ENCODE peak calls at places on chromosome 1, in six cellular contexts. J is HCT116, I is sigmoid colon, K is breast epithelium, L is endothelial cell of umbilical vein, F is GM23338. B is an unnamed sample.

GRCh38 chr1:56424744-56425493 is 154.4 kb downstream of the PLPP3 start:
- DNase-seq in J (peak; percentile 36), I (peak; percentile 73), K (no peak), L (peak; percentile 75), F (no peak), B (peak; percentile 68)

GRCh38 chr1:209425959-209426358 is 157.6 kb upstream of the CAMK1G start:
- DNase-seq in J (no peak), I (no peak), K (no peak), L (no peak), F (no peak), B (no peak)

GRCh38 chr1:222736972-222737371 is at the start of gene FAM177B:
- DNase-seq in J (no peak), I (no peak), K (no peak), L (no peak), F (no peak), B (no peak)

GRCh38 chr1:41483960-41484844 is at the start of gene EDN2:
- DNase-seq in J (no peak), I (peak; percentile 84), K (peak; percentile 88), L (no peak), F (peak; percentile 62), B (peak; percentile 95)

GRCh38 chr1:116228501-116228900 is 117.3 kb downstream of the MAB21L3 start:
- DNase-seq in J (no peak), I (no peak), K (no peak), L (no peak), F (no peak), B (no peak)

GRCh38 chr1:28144203-28145135 is 32.0 kb downstream of the PTAFR start:
- DNase-seq in J (no peak), I (no peak), K (no peak), L (no peak), F (no peak), B (no peak)

GRCh38 chr1:234961468-234962339 is 166.9 kb downstream of the TOMM20 start:
- DNase-seq in J (no peak), I (peak; percentile 56), K (no peak), L (peak; percentile 68), F (no peak), B (no peak)

GRCh38 chr1:45863117-45863670 is 59.8 kb downstream of the MAST2 start:
- DNase-seq in J (no peak), I (no peak), K (no peak), L (no peak), F (no peak), B (no peak)

GRCh38 chr1:23800396-23801337 is at the start of gene GALE:
- DNase-seq in J (peak; percentile 86), I (peak; percentile 98), K (peak; percentile 97), L (peak; percentile 95), F (peak; percentile 76), B (peak; percentile 98)

GRCh38 chr1:112866151-112866550 is 89.8 kb downstream of the SLC16A1 start:
- DNase-seq in J (no peak), I (no peak), K (no peak), L (peak; percentile 94), F (no peak), B (no peak)

GRCh38 chr1:17852383-17852782 is 97.2 kb downstream of the ACTL8 start:
- DNase-seq in J (no peak), I (no peak), K (no peak), L (no peak), F (no peak), B (no peak)

GRCh38 chr1:172849653-172850052 is 190.8 kb downstream of the FASLG start:
- DNase-seq in J (no peak), I (no peak), K (no peak), L (no peak), F (no peak), B (no peak)

GRCh38 chr1:28064064-28064463 is 24.3 kb downstream of the EYA3 start:
- DNase-seq in J (no peak), I (no peak), K (no peak), L (peak; percentile 72), F (no peak), B (no peak)

GRCh38 chr1:94109478-94109877 is 11.5 kb downstream of the ABCA4 start:
- DNase-seq in J (no peak), I (no peak), K (no peak), L (no peak), F (no peak), B (no peak)

GRCh38 chr1:94110021-94110761 is 10.8 kb downstream of the ABCA4 start:
- DNase-seq in J (no peak), I (no peak), K (no peak), L (peak; percentile 82), F (no peak), B (no peak)

GRCh38 chr1:94111879-94112278 is 9.1 kb downstream of the ABCA4 start:
- DNase-seq in J (no peak), I (no peak), K (no peak), L (no peak), F (no peak), B (no peak)

GRCh38 chr1:94113592-94114322 is 7.2 kb downstream of the ABCA4 start:
- DNase-seq in J (no peak), I (no peak), K (no peak), L (peak; percentile 55), F (peak; percentile 52), B (no peak)

GRCh38 chr1:94110946-94111740 is 9.8 kb downstream of the ABCA4 start:
- DNase-seq in J (no peak), I (no peak), K (no peak), L (no peak), F (no peak), B (no peak)
- TF ChIP-seq POLR2AphosphoS5 in J (no peak), I (no peak), K (no peak), L (no peak), F (no peak), B (no peak)

GRCh38 chr1:208219659-208220282 is 24.4 kb downstream of the PLXNA2 start:
- DNase-seq in J (no peak), I (peak; percentile 84), K (no peak), L (peak; percentile 82), F (no peak), B (no peak)
- TF ChIP-seq POLR2AphosphoS5 in J (no peak), I (peak; percentile 50), K (no peak), L (peak; percentile 81), F (no peak), B (peak; percentile 41)

GRCh38 chr1:11794446-11795237 is 11.1 kb downstream of the MTHFR start:
- DNase-seq in J (no peak), I (peak; percentile 57), K (no peak), L (no peak), F (no peak), B (no peak)
- TF ChIP-seq POLR2AphosphoS5 in J (no peak), I (no peak), K (no peak), L (no peak), F (no peak), B (no peak)

GRCh38 chr1:208159542-208160258 is 84.5 kb downstream of the PLXNA2 start:
- DNase-seq in J (no peak), I (peak; percentile 75), K (no peak), L (peak; percentile 41), F (no peak), B (peak; percentile 53)
- TF ChIP-seq POLR2AphosphoS5 in J (no peak), I (no peak), K (no peak), L (peak; percentile 27), F (no peak), B (no peak)

GRCh38 chr1:243500506-243500905 is 244.7 kb downstream of the SDCCAG8 start:
- DNase-seq in J (no peak), I (no peak), K (no peak), L (no peak), F (no peak), B (no peak)

GRCh38 chr1:243501002-243501401 is 245.2 kb downstream of the SDCCAG8 start:
- DNase-seq in J (no peak), I (no peak), K (no peak), L (no peak), F (no peak), B (no peak)

GRCh38 chr1:243499248-243499647 is 243.4 kb downstream of the SDCCAG8 start:
- DNase-seq in J (no peak), I (no peak), K (no peak), L (no peak), F (no peak), B (no peak)

GRCh38 chr1:243497939-243498681 is 242.3 kb downstream of the SDCCAG8 start:
- DNase-seq in J (no peak), I (no peak), K (no peak), L (no peak), F (no peak), B (no peak)

DNA sequence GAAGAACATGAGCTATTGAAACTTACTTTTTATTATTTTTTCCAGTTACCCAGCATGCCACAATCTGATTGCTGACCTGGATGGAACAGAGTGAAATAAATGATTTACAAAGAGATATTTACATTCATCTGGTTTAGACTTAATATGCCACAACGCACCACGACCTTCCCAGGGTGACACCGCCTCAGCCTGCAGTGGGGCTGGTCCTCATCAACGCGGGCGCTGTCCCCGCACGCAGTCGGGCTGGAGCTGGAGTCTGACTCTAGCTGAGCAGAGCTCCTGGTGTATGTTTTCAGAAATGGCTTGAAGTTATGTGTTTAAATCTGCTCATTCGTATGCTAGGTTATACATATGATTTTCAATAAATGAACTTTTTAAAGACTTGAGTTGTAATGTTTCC is 243.9 kb downstream of the SDCCAG8 start:
- DNase-seq in J (no peak), I (no peak), K (no peak), L (no peak), F (no peak), B (no peak)
- TF ChIP-seq POLR2AphosphoS5 in J (no peak), I (no peak), K (no peak), L (no peak), F (no peak), B (no peak)

GRCh38 chr1:110387048-110387748 is 3.6 kb downstream of the SLC16A4 start:
- DNase-seq in J (no peak), I (no peak), K (no peak), L (no peak), F (no peak), B (no peak)

GRCh38 chr1:110393286-110393685 is 2.5 kb upstream of the SLC16A4 start:
- DNase-seq in J (no peak), I (no peak), K (no peak), L (no peak), F (no peak), B (no peak)

GRCh38 chr1:110393691-110394564 is 3.1 kb upstream of the SLC16A4 start:
- DNase-seq in J (no peak), I (no peak), K (no peak), L (peak; percentile 5), F (no peak), B (no peak)

GRCh38 chr1:110390096-110390495 is 730 bp downstream of the SLC16A4 start:
- DNase-seq in J (no peak), I (peak; percentile 83), K (no peak), L (peak; percentile 37), F (peak; percentile 61), B (no peak)

DNA sequence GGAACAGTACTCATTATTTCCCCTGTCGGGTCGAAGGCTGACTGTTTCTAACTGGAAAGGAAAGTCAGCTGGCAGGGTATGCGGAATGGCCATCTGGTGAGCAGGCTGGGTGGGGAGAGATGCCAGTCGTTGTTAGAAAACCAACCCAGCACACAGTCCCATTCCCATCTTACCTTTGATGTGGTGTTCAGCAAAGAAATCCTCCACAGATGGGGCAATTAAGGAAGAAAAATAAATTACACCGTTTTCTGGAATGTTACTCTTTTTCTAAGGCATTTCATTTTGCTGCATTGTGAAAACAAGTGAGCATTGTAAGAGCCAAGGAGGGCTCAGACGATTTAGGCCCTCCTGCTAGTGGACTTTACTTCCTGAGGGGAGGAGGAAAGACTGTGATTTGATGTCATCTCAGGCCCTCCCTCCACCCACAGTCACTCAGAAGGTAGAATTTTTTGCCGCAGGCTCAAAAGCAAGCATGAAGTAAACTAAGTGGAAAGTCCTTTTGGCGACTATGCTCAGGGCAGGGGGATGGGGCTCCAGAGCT is at the start of gene SLC16A4:
- DNase-seq in J (no peak), I (no peak), K (no peak), L (peak; percentile 57), F (peak; percentile 40), B (no peak)
- TF ChIP-seq POLR2AphosphoS5 in J (no peak), I (no peak), K (no peak), L (no peak), F (no peak), B (no peak)